ENCODE peak calls at places on chromosomes 2 and 18, in ten cellular contexts. J, K, T, M, G, L, C, W, P and D are unnamed samples.

GRCh38 chr2:31254237-31255203 is 20.6 kb downstream of the EHD3 start:
- DNase-seq in J (no peak), K (no peak), T (no peak), M (no peak), G (no peak), L (no peak), C (no peak), W (no peak), P (no peak), D (no peak)

GRCh38 chr18:72866901-72867701 is 686 bp downstream of the NETO1 start:
- DNase-seq in J (no peak), K (no peak), T (no peak), M (no peak), G (no peak), L (peak; percentile 36), C (no peak), W (no peak), P (no peak), D (no peak)

GRCh38 chr2:26246818-26247217 is 2.1 kb downstream of the HADHB start:
- DNase-seq in J (no peak), K (no peak), T (no peak), M (no peak), G (peak; percentile 64), L (peak; percentile 59), C (no peak), W (peak; percentile 28), P (no peak), D (no peak)

GRCh38 chr2:221353191-221353590 is 218.9 kb downstream of the EPHA4 start:
- DNase-seq in J (no peak), K (no peak), T (no peak), M (no peak), G (no peak), L (no peak), C (no peak), W (no peak), P (no peak), D (no peak)

GRCh38 chr18:54109131-54109683 is 115.3 kb downstream of the MBD2 start:
- DNase-seq in J (no peak), K (no peak), T (no peak), M (no peak), G (peak; percentile 69), L (peak; percentile 20), C (no peak), W (no peak), P (no peak), D (no peak)

GRCh38 chr18:14961991-14962390 is 214.0 kb downstream of the ANKRD30B start:
- DNase-seq in J (no peak), K (no peak), T (no peak), M (no peak), G (no peak), L (no peak), C (no peak), W (no peak), P (no peak), D (no peak)

GRCh38 chr2:54366487-54367280 is 89.4 kb upstream of the SPTBN1 start:
- DNase-seq in J (no peak), K (no peak), T (no peak), M (no peak), G (peak; percentile 58), L (peak; percentile 35), C (no peak), W (no peak), P (no peak), D (no peak)

GRCh38 chr2:31193066-31193396 is 24.3 kb downstream of the CAPN14 start:
- DNase-seq in J (no peak), K (no peak), T (no peak), M (no peak), G (no peak), L (no peak), C (no peak), W (no peak), P (no peak), D (no peak)

GRCh38 chr2:66845307-66845706 is 410.4 kb downstream of the MEIS1 start:
- DNase-seq in J (no peak), K (no peak), T (no peak), M (no peak), G (peak; percentile 49), L (no peak), C (no peak), W (no peak), P (no peak), D (no peak)

GRCh38 chr2:60710707-60711106 is 45.4 kb upstream of the PAPOLG start:
- DNase-seq in J (no peak), K (no peak), T (no peak), M (no peak), G (peak; percentile 74), L (no peak), C (no peak), W (no peak), P (peak; percentile 64), D (peak; percentile 64)

GRCh38 chr2:218282173-218282991 is 9.9 kb downstream of the TMBIM1 start:
- DNase-seq in J (no peak), K (no peak), T (peak; percentile 54), M (peak; percentile 77), G (peak; percentile 89), L (peak; percentile 77), C (peak; percentile 92), W (peak; percentile 44), P (peak; percentile 76), D (peak; percentile 92)

GRCh38 chr18:52536039-52536438 is 196.0 kb downstream of the DCC start:
- DNase-seq in J (no peak), K (no peak), T (no peak), M (no peak), G (no peak), L (no peak), C (no peak), W (no peak), P (no peak), D (no peak)

GRCh38 chr2:85935746-85936208 is 47.0 kb upstream of the ST3GAL5 start:
- DNase-seq in J (no peak), K (no peak), T (no peak), M (no peak), G (peak; percentile 82), L (peak; percentile 98), C (no peak), W (no peak), P (peak; percentile 85), D (no peak)

GRCh38 chr18:45958730-45959129 is 8.4 kb downstream of the EPG5 start:
- DNase-seq in J (no peak), K (no peak), T (no peak), M (no peak), G (peak; percentile 34), L (peak; percentile 59), C (no peak), W (no peak), P (no peak), D (no peak)

GRCh38 chr2:201973316-201973715 is 60.3 kb upstream of the FZD7 start:
- DNase-seq in J (no peak), K (no peak), T (no peak), M (no peak), G (no peak), L (no peak), C (no peak), W (no peak), P (no peak), D (no peak)

GRCh38 chr2:134460583-134460998 is 206.7 kb downstream of the MGAT5 start:
- DNase-seq in J (peak; percentile 46), K (no peak), T (peak; percentile 81), M (peak; percentile 58), G (peak; percentile 66), L (peak; percentile 58), C (peak; percentile 75), W (peak; percentile 46), P (peak; percentile 89), D (no peak)

GRCh38 chr18:53937037-53937436 is 287.4 kb downstream of the MBD2 start:
- DNase-seq in J (no peak), K (no peak), T (no peak), M (no peak), G (no peak), L (no peak), C (no peak), W (no peak), P (no peak), D (no peak)

GRCh38 chr18:33135951-33136660 is 304.4 kb downstream of the CCDC178 start:
- DNase-seq in J (no peak), K (no peak), T (no peak), M (no peak), G (no peak), L (peak; percentile 43), C (no peak), W (no peak), P (no peak), D (no peak)

DNA sequence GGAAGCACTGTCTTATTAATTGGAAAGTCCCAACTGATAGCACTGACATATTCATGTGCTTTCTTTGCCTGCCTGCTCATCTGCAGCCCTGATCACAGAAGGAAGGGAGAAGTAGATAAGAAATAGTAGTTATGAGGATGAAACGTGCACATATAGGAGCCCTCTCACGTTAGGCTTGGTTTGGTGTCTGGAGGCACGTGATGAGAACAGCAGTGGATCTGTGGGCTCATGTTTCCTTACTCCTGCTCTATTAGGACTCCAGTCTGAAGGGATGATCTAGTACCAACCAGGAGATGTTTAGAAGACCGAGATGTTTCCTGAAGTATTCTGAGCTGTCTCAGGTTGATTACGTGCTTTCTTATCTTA is 84.9 kb downstream of the MAP4K4 start:
- DNase-seq in J (no peak), K (no peak), T (no peak), M (no peak), G (no peak), L (no peak), C (no peak), W (no peak), P (no peak), D (no peak)
- H3K4me1 ChIP-seq in J (peaks cover 6% of the 10 kb centered on the region), K (no peaks in the 10 kb centered on the region), T (peaks cover 23% of the 10 kb centered on the region), M (peaks cover 40% of the 10 kb centered on the region), G (peaks cover 10% of the 10 kb centered on the region), L (peaks cover 3% of the 10 kb centered on the region), C (peaks cover 14% of the 10 kb centered on the region), W (peaks cover 87% of the 10 kb centered on the region), P (no peaks in the 10 kb centered on the region), D (peaks cover 67% of the 10 kb centered on the region)

DNA sequence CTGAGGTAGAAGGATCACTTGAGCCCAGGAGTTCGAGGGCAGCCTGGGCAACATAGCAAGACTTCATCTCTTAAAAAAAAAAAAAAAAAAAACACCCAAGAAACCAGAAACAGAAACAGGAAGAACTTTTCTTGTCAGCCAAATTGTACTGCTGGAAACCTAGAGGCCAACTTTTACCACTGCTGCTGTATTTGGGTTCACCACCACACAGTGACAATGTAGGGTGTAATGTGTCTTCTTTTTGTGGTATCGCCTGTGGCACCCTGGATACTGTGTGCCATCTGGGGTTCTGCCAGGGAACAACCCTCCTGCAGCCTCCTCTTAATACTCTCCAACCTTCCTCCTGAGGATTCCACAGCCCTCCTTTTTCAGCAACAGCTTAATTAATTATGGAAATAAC is 72.6 kb downstream of the STK39 start:
- DNase-seq in J (no peak), K (no peak), T (no peak), M (no peak), G (no peak), L (no peak), C (no peak), W (no peak), P (no peak), D (no peak)
- H3K4me1 ChIP-seq in J (peaks cover 2% of the 10 kb centered on the region), K (no peaks in the 10 kb centered on the region), T (no peaks in the 10 kb centered on the region), M (no peaks in the 10 kb centered on the region), G (no peaks in the 10 kb centered on the region), L (peaks cover 3% of the 10 kb centered on the region), C (no peaks in the 10 kb centered on the region), W (peaks cover 7% of the 10 kb centered on the region), P (no peaks in the 10 kb centered on the region), D (no peaks in the 10 kb centered on the region)

GRCh38 chr2:14051401-14051800 is 581.1 kb upstream of the LRATD1 start:
- DNase-seq in J (no peak), K (no peak), T (no peak), M (no peak), G (no peak), L (no peak), C (no peak), W (no peak), P (no peak), D (no peak)
- H3K4me1 ChIP-seq in J (no peaks in the 10 kb centered on the region), K (no peaks in the 10 kb centered on the region), T (no peaks in the 10 kb centered on the region), M (no peaks in the 10 kb centered on the region), G (no peaks in the 10 kb centered on the region), L (no peaks in the 10 kb centered on the region), C (no peaks in the 10 kb centered on the region), W (no peaks in the 10 kb centered on the region), P (no peaks in the 10 kb centered on the region), D (no peaks in the 10 kb centered on the region)

GRCh38 chr2:43201016-43201415 is 25.4 kb downstream of the ZFP36L2 start:
- DNase-seq in J (no peak), K (no peak), T (no peak), M (no peak), G (no peak), L (no peak), C (no peak), W (no peak), P (no peak), D (no peak)
- H3K4me1 ChIP-seq in J (no peaks in the 10 kb centered on the region), K (no peaks in the 10 kb centered on the region), T (peaks cover 17% of the 10 kb centered on the region), M (peaks cover 7% of the 10 kb centered on the region), G (no peaks in the 10 kb centered on the region), L (no peaks in the 10 kb centered on the region), C (no peaks in the 10 kb centered on the region), W (no peaks in the 10 kb centered on the region), P (no peaks in the 10 kb centered on the region), D (no peaks in the 10 kb centered on the region)